ENCODE peak calls at places on chromosomes 12 and 14, in eight cellular contexts. One of them, this sample, is unnamed.

GRCh38 chr12:82694970-82695369 is 8.3 kb downstream of the TMTC2 start:
- DNase-seq in naive thymus-derived CD4-positive, alpha-beta T cell: no peak
- DNase-seq in astrocyte of the spinal cord: no peak
- DNase-seq in A549: no peak
- DNase-seq in lower lobe of right lung: no peak
- DNase-seq in NT2/D1: no peak
- DNase-seq in fibroblast of mammary gland: no peak
- DNase-seq in GM12865: no peak
- DNase-seq in this sample: no peak

GRCh38 chr12:42588981-42589464 is 523 bp downstream of the PRICKLE1 start:
- DNase-seq in astrocyte of the spinal cord: peak
- DNase-seq in lower lobe of right lung: no peak
- DNase-seq in GM12865: no peak
- DNase-seq in fibroblast of mammary gland: no peak
- DNase-seq in A549: peak
- DNase-seq in naive thymus-derived CD4-positive, alpha-beta T cell: no peak
- DNase-seq in NT2/D1: peak
- DNase-seq in this sample: peak

GRCh38 chr12:22626429-22626828 is 1.5 kb downstream of the ETNK1 start:
- DNase-seq in fibroblast of mammary gland: peak
- DNase-seq in A549: no peak
- DNase-seq in NT2/D1: no peak
- DNase-seq in GM12865: peak
- DNase-seq in lower lobe of right lung: no peak
- DNase-seq in naive thymus-derived CD4-positive, alpha-beta T cell: no peak
- DNase-seq in astrocyte of the spinal cord: peak
- DNase-seq in this sample: no peak

GRCh38 chr12:102371177-102371576 is 109.2 kb downstream of the IGF1 start:
- DNase-seq in A549: no peak
- DNase-seq in GM12865: no peak
- DNase-seq in NT2/D1: no peak
- DNase-seq in naive thymus-derived CD4-positive, alpha-beta T cell: no peak
- DNase-seq in fibroblast of mammary gland: no peak
- DNase-seq in lower lobe of right lung: no peak
- DNase-seq in astrocyte of the spinal cord: no peak
- DNase-seq in this sample: no peak

GRCh38 chr14:104688755-104689619 is at the start of gene INF2:
- DNase-seq in astrocyte of the spinal cord: peak
- DNase-seq in lower lobe of right lung: peak
- DNase-seq in naive thymus-derived CD4-positive, alpha-beta T cell: no peak
- DNase-seq in NT2/D1: no peak
- DNase-seq in A549: peak
- DNase-seq in fibroblast of mammary gland: peak
- DNase-seq in GM12865: peak
- DNase-seq in this sample: peak

GRCh38 chr14:59595071-59595470 is 18.5 kb upstream of the CCDC175 start:
- DNase-seq in GM12865: no peak
- DNase-seq in A549: no peak
- DNase-seq in NT2/D1: no peak
- DNase-seq in lower lobe of right lung: no peak
- DNase-seq in naive thymus-derived CD4-positive, alpha-beta T cell: no peak
- DNase-seq in fibroblast of mammary gland: no peak
- DNase-seq in astrocyte of the spinal cord: no peak
- DNase-seq in this sample: no peak

GRCh38 chr12:49019435-49020317 is 1.1 kb upstream of the PRKAG1 start:
- DNase-seq in fibroblast of mammary gland: peak
- DNase-seq in GM12865: peak
- DNase-seq in naive thymus-derived CD4-positive, alpha-beta T cell: peak
- DNase-seq in astrocyte of the spinal cord: peak
- DNase-seq in A549: peak
- DNase-seq in lower lobe of right lung: no peak
- DNase-seq in NT2/D1: no peak
- DNase-seq in this sample: no peak

GRCh38 chr14:96863986-96864330 is 66.8 kb downstream of the VRK1 start:
- DNase-seq in naive thymus-derived CD4-positive, alpha-beta T cell: no peak
- DNase-seq in NT2/D1: no peak
- DNase-seq in lower lobe of right lung: no peak
- DNase-seq in GM12865: no peak
- DNase-seq in astrocyte of the spinal cord: no peak
- DNase-seq in A549: no peak
- DNase-seq in fibroblast of mammary gland: no peak
- DNase-seq in this sample: no peak

GRCh38 chr14:98579140-98579539 is 692.9 kb downstream of the BCL11B start:
- DNase-seq in NT2/D1: no peak
- DNase-seq in fibroblast of mammary gland: no peak
- DNase-seq in lower lobe of right lung: no peak
- DNase-seq in astrocyte of the spinal cord: no peak
- DNase-seq in naive thymus-derived CD4-positive, alpha-beta T cell: no peak
- DNase-seq in GM12865: no peak
- DNase-seq in A549: no peak
- DNase-seq in this sample: no peak

GRCh38 chr12:110379642-110380041 is 23.9 kb downstream of the ANAPC7 start:
- DNase-seq in fibroblast of mammary gland: no peak
- DNase-seq in A549: no peak
- DNase-seq in NT2/D1: no peak
- DNase-seq in GM12865: no peak
- DNase-seq in lower lobe of right lung: no peak
- DNase-seq in astrocyte of the spinal cord: no peak
- DNase-seq in naive thymus-derived CD4-positive, alpha-beta T cell: no peak
- DNase-seq in this sample: no peak

GRCh38 chr14:45970589-45970988 is 681.0 kb downstream of the RPL10L start:
- DNase-seq in NT2/D1: no peak
- DNase-seq in naive thymus-derived CD4-positive, alpha-beta T cell: no peak
- DNase-seq in lower lobe of right lung: no peak
- DNase-seq in A549: no peak
- DNase-seq in fibroblast of mammary gland: no peak
- DNase-seq in astrocyte of the spinal cord: no peak
- DNase-seq in GM12865: no peak
- DNase-seq in this sample: no peak

GRCh38 chr12:70197362-70197744 is 45.9 kb upstream of the CNOT2 start:
- DNase-seq in naive thymus-derived CD4-positive, alpha-beta T cell: no peak
- DNase-seq in GM12865: no peak
- DNase-seq in astrocyte of the spinal cord: no peak
- DNase-seq in A549: no peak
- DNase-seq in fibroblast of mammary gland: peak
- DNase-seq in lower lobe of right lung: no peak
- DNase-seq in NT2/D1: no peak
- DNase-seq in this sample: no peak

DNA sequence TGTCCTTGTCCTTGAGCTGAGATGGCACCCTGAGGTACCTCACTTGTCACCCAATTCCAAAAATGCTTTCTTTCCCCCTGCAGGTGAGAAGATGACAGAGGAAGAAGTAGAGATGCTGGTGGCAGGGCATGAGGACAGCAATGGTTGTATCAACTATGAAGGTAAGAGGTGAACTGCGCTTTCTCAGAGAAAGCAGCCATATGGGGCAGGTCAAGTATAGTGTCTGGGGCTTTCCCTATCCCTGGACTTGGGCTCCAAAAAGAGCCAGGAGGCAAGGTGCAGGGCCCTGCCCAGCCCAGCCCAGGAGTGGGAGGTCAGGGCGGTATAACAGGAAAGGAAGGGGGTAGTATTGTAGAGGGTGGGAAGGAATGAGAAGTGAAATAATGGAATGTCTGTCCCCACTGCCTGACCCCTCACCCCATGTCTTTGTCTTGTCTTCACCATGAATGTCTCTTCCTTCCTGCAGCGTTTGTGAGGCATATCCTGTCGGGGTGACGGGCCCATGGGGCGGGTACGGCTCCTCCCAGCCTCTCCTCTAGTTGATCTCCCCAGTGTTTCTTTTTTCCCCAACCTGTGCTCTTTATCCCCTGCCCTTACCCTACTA is 2.1 kb downstream of the MYL6 start:
- DNase-seq in naive thymus-derived CD4-positive, alpha-beta T cell: peak
- DNase-seq in astrocyte of the spinal cord: no peak
- DNase-seq in A549: no peak
- DNase-seq in GM12865: peak
- DNase-seq in lower lobe of right lung: no peak
- DNase-seq in fibroblast of mammary gland: peak
- DNase-seq in NT2/D1: peak
- DNase-seq in this sample: no peak
- H3K4me3 ChIP-seq in naive thymus-derived CD4-positive, alpha-beta T cell: peak
- H3K4me3 ChIP-seq in astrocyte of the spinal cord: peak
- H3K4me3 ChIP-seq in A549: peak
- H3K4me3 ChIP-seq in GM12865: peak
- H3K4me3 ChIP-seq in lower lobe of right lung: peak
- H3K4me3 ChIP-seq in fibroblast of mammary gland: peak
- H3K4me3 ChIP-seq in NT2/D1: peak
- H3K4me3 ChIP-seq in this sample: peak

GRCh38 chr14:61713724-61714437 is 18.6 kb downstream of the HIF1A start:
- DNase-seq in lower lobe of right lung: no peak
- DNase-seq in NT2/D1: no peak
- DNase-seq in astrocyte of the spinal cord: no peak
- DNase-seq in GM12865: no peak
- DNase-seq in fibroblast of mammary gland: no peak
- DNase-seq in A549: no peak
- DNase-seq in naive thymus-derived CD4-positive, alpha-beta T cell: no peak
- DNase-seq in this sample: no peak

GRCh38 chr14:61718039-61718438 is 22.7 kb downstream of the HIF1A start:
- DNase-seq in lower lobe of right lung: no peak
- DNase-seq in fibroblast of mammary gland: no peak
- DNase-seq in astrocyte of the spinal cord: no peak
- DNase-seq in NT2/D1: no peak
- DNase-seq in GM12865: no peak
- DNase-seq in A549: no peak
- DNase-seq in naive thymus-derived CD4-positive, alpha-beta T cell: no peak
- DNase-seq in this sample: peak

GRCh38 chr14:61716956-61717355 is 21.6 kb downstream of the HIF1A start:
- DNase-seq in GM12865: no peak
- DNase-seq in naive thymus-derived CD4-positive, alpha-beta T cell: no peak
- DNase-seq in lower lobe of right lung: no peak
- DNase-seq in A549: no peak
- DNase-seq in NT2/D1: no peak
- DNase-seq in fibroblast of mammary gland: no peak
- DNase-seq in astrocyte of the spinal cord: no peak
- DNase-seq in this sample: no peak

GRCh38 chr14:61710853-61711817 is 15.8 kb downstream of the HIF1A start:
- DNase-seq in fibroblast of mammary gland: no peak
- DNase-seq in lower lobe of right lung: no peak
- DNase-seq in astrocyte of the spinal cord: no peak
- DNase-seq in naive thymus-derived CD4-positive, alpha-beta T cell: no peak
- DNase-seq in NT2/D1: no peak
- DNase-seq in GM12865: peak
- DNase-seq in A549: no peak
- DNase-seq in this sample: no peak

GRCh38 chr14:61712137-61712536 is 16.8 kb downstream of the HIF1A start:
- DNase-seq in NT2/D1: no peak
- DNase-seq in A549: no peak
- DNase-seq in naive thymus-derived CD4-positive, alpha-beta T cell: no peak
- DNase-seq in astrocyte of the spinal cord: no peak
- DNase-seq in GM12865: no peak
- DNase-seq in fibroblast of mammary gland: no peak
- DNase-seq in lower lobe of right lung: no peak
- DNase-seq in this sample: no peak
- H3K4me3 ChIP-seq in NT2/D1: no peak
- H3K4me3 ChIP-seq in A549: no peak
- H3K4me3 ChIP-seq in naive thymus-derived CD4-positive, alpha-beta T cell: no peak
- H3K4me3 ChIP-seq in astrocyte of the spinal cord: no peak
- H3K4me3 ChIP-seq in GM12865: no peak
- H3K4me3 ChIP-seq in fibroblast of mammary gland: no peak
- H3K4me3 ChIP-seq in lower lobe of right lung: no peak
- H3K4me3 ChIP-seq in this sample: no peak

DNA sequence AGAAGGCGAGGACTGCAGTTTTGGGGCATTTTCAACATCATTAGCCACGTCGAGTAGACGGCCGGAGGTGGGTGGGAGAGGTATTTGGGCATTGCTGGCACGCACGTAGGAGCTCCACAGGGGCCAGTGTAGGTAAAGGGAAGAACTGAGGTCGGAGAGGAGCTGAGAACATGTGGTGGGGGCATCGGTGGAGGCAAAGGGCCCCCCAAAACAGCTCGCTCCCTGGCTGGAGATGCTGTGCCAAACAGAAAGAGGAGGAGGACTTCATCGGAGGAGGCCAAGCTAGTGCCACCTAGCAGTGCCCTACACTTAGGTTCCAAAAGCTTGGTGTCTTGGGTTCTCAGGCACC is 52.0 kb upstream of the PPP2R5C start:
- DNase-seq in A549: no peak
- DNase-seq in GM12865: no peak
- DNase-seq in NT2/D1: no peak
- DNase-seq in astrocyte of the spinal cord: no peak
- DNase-seq in lower lobe of right lung: no peak
- DNase-seq in fibroblast of mammary gland: no peak
- DNase-seq in naive thymus-derived CD4-positive, alpha-beta T cell: no peak
- DNase-seq in this sample: no peak
- H3K4me3 ChIP-seq in A549: no peak
- H3K4me3 ChIP-seq in GM12865: no peak
- H3K4me3 ChIP-seq in NT2/D1: no peak
- H3K4me3 ChIP-seq in astrocyte of the spinal cord: no peak
- H3K4me3 ChIP-seq in lower lobe of right lung: no peak
- H3K4me3 ChIP-seq in fibroblast of mammary gland: no peak
- H3K4me3 ChIP-seq in naive thymus-derived CD4-positive, alpha-beta T cell: no peak
- H3K4me3 ChIP-seq in this sample: no peak

GRCh38 chr14:55281316-55281839 is 10.2 kb downstream of the FBXO34 start:
- DNase-seq in astrocyte of the spinal cord: no peak
- DNase-seq in fibroblast of mammary gland: no peak
- DNase-seq in NT2/D1: no peak
- DNase-seq in A549: no peak
- DNase-seq in lower lobe of right lung: no peak
- DNase-seq in GM12865: no peak
- DNase-seq in naive thymus-derived CD4-positive, alpha-beta T cell: no peak
- DNase-seq in this sample: no peak
- H3K4me3 ChIP-seq in astrocyte of the spinal cord: no peak
- H3K4me3 ChIP-seq in fibroblast of mammary gland: no peak
- H3K4me3 ChIP-seq in NT2/D1: no peak
- H3K4me3 ChIP-seq in A549: no peak
- H3K4me3 ChIP-seq in lower lobe of right lung: no peak
- H3K4me3 ChIP-seq in GM12865: no peak
- H3K4me3 ChIP-seq in naive thymus-derived CD4-positive, alpha-beta T cell: no peak
- H3K4me3 ChIP-seq in this sample: no peak

GRCh38 chr12:9864913-9865675 is 4.1 kb downstream of the CLEC2B start:
- DNase-seq in fibroblast of mammary gland: no peak
- DNase-seq in NT2/D1: no peak
- DNase-seq in lower lobe of right lung: no peak
- DNase-seq in astrocyte of the spinal cord: no peak
- DNase-seq in A549: no peak
- DNase-seq in GM12865: peak
- DNase-seq in naive thymus-derived CD4-positive, alpha-beta T cell: peak
- DNase-seq in this sample: no peak
- H3K4me3 ChIP-seq in fibroblast of mammary gland: no peak
- H3K4me3 ChIP-seq in NT2/D1: no peak
- H3K4me3 ChIP-seq in lower lobe of right lung: peak
- H3K4me3 ChIP-seq in astrocyte of the spinal cord: no peak
- H3K4me3 ChIP-seq in A549: no peak
- H3K4me3 ChIP-seq in GM12865: peak
- H3K4me3 ChIP-seq in naive thymus-derived CD4-positive, alpha-beta T cell: peak
- H3K4me3 ChIP-seq in this sample: no peak

DNA sequence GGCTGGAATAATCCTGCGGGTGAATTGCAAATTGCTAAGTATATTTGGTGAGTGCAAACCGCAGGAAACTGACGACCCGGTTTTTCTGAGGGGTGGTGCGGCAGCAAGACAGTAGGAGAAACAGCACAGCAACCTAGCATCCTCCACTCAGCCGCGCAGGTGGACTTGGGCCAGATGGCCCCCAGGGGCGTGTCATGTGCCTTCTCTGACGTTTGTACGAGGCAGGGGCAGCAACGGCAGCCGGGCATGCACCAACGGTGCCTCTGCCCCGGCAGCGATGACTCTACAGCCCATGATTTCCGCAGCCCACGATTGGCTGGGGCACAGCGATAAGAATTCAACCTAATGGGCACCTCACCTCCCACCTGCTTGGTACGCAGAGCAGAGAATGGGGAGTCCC is 11.1 kb upstream of the CLEC2A start:
- DNase-seq in GM12865: no peak
- DNase-seq in lower lobe of right lung: peak
- DNase-seq in A549: no peak
- DNase-seq in NT2/D1: no peak
- DNase-seq in naive thymus-derived CD4-positive, alpha-beta T cell: no peak
- DNase-seq in astrocyte of the spinal cord: no peak
- DNase-seq in fibroblast of mammary gland: peak
- DNase-seq in this sample: no peak
- H3K4me3 ChIP-seq in GM12865: no peak
- H3K4me3 ChIP-seq in lower lobe of right lung: no peak
- H3K4me3 ChIP-seq in A549: no peak
- H3K4me3 ChIP-seq in NT2/D1: no peak
- H3K4me3 ChIP-seq in naive thymus-derived CD4-positive, alpha-beta T cell: peak
- H3K4me3 ChIP-seq in astrocyte of the spinal cord: no peak
- H3K4me3 ChIP-seq in fibroblast of mammary gland: no peak
- H3K4me3 ChIP-seq in this sample: no peak